ENCODE peak calls at places on chromosomes 1 and 21, in eight cellular contexts. P is MM.1S, G is SK-N-SH, T is neural progenitor cell, I is GM23248, R is GM23338, K is HCT116, A is PC-3. Q is an unnamed sample. For H3K27me3, the result is how much of the 10 kb centered on the place peaks cover.

GRCh38 chr1:9249534-9250335 is 15.2 kb downstream of the H6PD start:
- DNase-seq in P (peak), G (peak), T (peak), I (peak), R (peak), K (no peak), A (peak), Q (peak)

GRCh38 chr1:77308889-77309621 is 27.2 kb downstream of the AK5 start:
- DNase-seq in P (no peak), G (no peak), T (no peak), I (no peak), R (no peak), K (no peak), A (no peak), Q (no peak)

GRCh38 chr1:244735404-244735803 is 82.5 kb downstream of the DESI2 start:
- DNase-seq in P (no peak), G (no peak), T (no peak), I (no peak), R (peak), K (no peak), A (no peak), Q (no peak)

GRCh38 chr1:2413495-2414296 is 1.3 kb upstream of the PEX10 start:
- DNase-seq in P (peak), G (no peak), T (peak), I (no peak), R (peak), K (no peak), A (peak), Q (no peak)

GRCh38 chr1:245459621-245460020 is 304.8 kb downstream of the KIF26B start:
- DNase-seq in P (no peak), G (no peak), T (no peak), I (no peak), R (no peak), K (no peak), A (no peak), Q (no peak)

GRCh38 chr1:2412773-2413494 is 570 bp upstream of the PEX10 start:
- DNase-seq in P (no peak), G (peak), T (peak), I (peak), R (no peak), K (no peak), A (peak), Q (peak)

GRCh38 chr1:74690909-74691308 is 17.3 kb upstream of the ERICH3 start:
- DNase-seq in P (no peak), G (no peak), T (no peak), I (no peak), R (no peak), K (no peak), A (no peak), Q (no peak)

GRCh38 chr1:230407351-230407750 is 18.8 kb downstream of the PGBD5 start:
- DNase-seq in P (no peak), G (no peak), T (no peak), I (peak), R (no peak), K (no peak), A (peak), Q (no peak)

GRCh38 chr1:33273402-33273801 is 17.1 kb downstream of the ZNF362 start:
- DNase-seq in P (no peak), G (no peak), T (no peak), I (no peak), R (no peak), K (no peak), A (no peak), Q (no peak)

GRCh38 chr1:153483776-153484175 is 23.3 kb upstream of the S100A7 start:
- DNase-seq in P (peak), G (no peak), T (peak), I (no peak), R (peak), K (no peak), A (peak), Q (no peak)

GRCh38 chr1:9385801-9386573 is 93.3 kb downstream of the SPSB1 start:
- DNase-seq in P (no peak), G (no peak), T (no peak), I (no peak), R (no peak), K (no peak), A (no peak), Q (no peak)

GRCh38 chr1:183103577-183103976 is 80.4 kb downstream of the LAMC1 start:
- DNase-seq in P (no peak), G (no peak), T (no peak), I (no peak), R (no peak), K (no peak), A (no peak), Q (no peak)

GRCh38 chr1:221994939-221995338 is 253.1 kb upstream of the DUSP10 start:
- DNase-seq in P (no peak), G (no peak), T (no peak), I (peak), R (no peak), K (no peak), A (no peak), Q (no peak)

GRCh38 chr1:173383341-173383740 is 93.8 kb upstream of the PRDX6 start:
- DNase-seq in P (no peak), G (no peak), T (no peak), I (peak), R (no peak), K (no peak), A (no peak), Q (no peak)

GRCh38 chr1:6603851-6604558 is 1.3 kb upstream of the KLHL21 start:
- DNase-seq in P (no peak), G (no peak), T (peak), I (peak), R (peak), K (no peak), A (peak), Q (peak)

GRCh38 chr1:88800382-88801051 is 90.8 kb downstream of the GTF2B start:
- DNase-seq in P (peak), G (peak), T (peak), I (peak), R (peak), K (no peak), A (peak), Q (peak)

GRCh38 chr1:14561014-14561693 is 37.3 kb upstream of the KAZN start:
- DNase-seq in P (no peak), G (no peak), T (no peak), I (peak), R (no peak), K (no peak), A (peak), Q (no peak)

GRCh38 chr1:192903142-192903541 is 94.3 kb downstream of the RGS2 start:
- DNase-seq in P (no peak), G (no peak), T (no peak), I (no peak), R (no peak), K (no peak), A (no peak), Q (no peak)

GRCh38 chr21:46605759-46606426 is 1.0 kb upstream of the S100B start:
- DNase-seq in P (no peak), G (no peak), T (no peak), I (no peak), R (no peak), K (no peak), A (no peak), Q (no peak)

GRCh38 chr1:22051607-22052114 is 848 bp upstream of the CDC42 start:
- DNase-seq in P (no peak), G (no peak), T (no peak), I (no peak), R (no peak), K (no peak), A (no peak), Q (no peak)

GRCh38 chr1:228370941-228371740 is 35.5 kb downstream of the TRIM11 start:
- DNase-seq in P (no peak), G (no peak), T (no peak), I (no peak), R (no peak), K (no peak), A (peak), Q (no peak)

GRCh38 chr1:197146108-197147095 is at the start of gene ASPM:
- DNase-seq in P (peak), G (peak), T (peak), I (peak), R (peak), K (peak), A (peak), Q (peak)

GRCh38 chr1:236753554-236753953 is 41.5 kb upstream of the MTR start:
- DNase-seq in P (peak), G (peak), T (peak), I (peak), R (peak), K (peak), A (peak), Q (peak)

GRCh38 chr1:155307247-155307740 is 1.4 kb upstream of the FDPS start:
- DNase-seq in P (peak), G (no peak), T (peak), I (peak), R (peak), K (no peak), A (peak), Q (peak)
- H3K4me2 ChIP-seq in P (no peak), G (no peak), T (no peak), I (no peak), R (peak), K (peak), A (no peak), Q (peak)

DNA sequence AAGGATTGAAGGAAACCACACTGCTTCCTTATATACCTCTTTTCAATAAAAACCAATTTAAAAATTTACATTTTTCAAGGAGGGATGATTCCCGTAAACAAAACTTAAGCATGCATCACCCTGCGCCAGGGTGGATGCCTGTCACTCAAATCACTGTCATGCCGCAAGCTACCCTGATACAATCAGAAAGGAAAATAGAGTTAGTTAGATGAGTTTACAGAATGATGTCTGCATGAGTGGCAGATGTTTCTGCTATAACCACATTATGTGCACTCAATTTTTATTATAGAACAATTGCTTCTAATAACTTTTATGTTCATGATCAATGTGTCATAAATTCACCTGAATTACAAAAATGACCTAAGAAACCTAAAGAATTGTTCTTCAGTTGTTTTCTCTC is 123.4 kb upstream of the ADGRL4 start:
- DNase-seq in P (no peak), G (peak), T (no peak), I (no peak), R (no peak), K (no peak), A (no peak), Q (no peak)
- H3K27me3 ChIP-seq in P (under half), G (under half), T (under half), I (under half), R (under half), K (under half), A (under half), Q (under half)

GRCh38 chr21:37877171-37877570 is 39.1 kb downstream of the KCNJ6 start:
- DNase-seq in P (no peak), G (no peak), T (no peak), I (peak), R (no peak), K (no peak), A (peak), Q (no peak)
- TF ChIP-seq EZH2phosphoT487 in P (no peak), G (no peak), T (no peak), I (no peak), R (no peak), K (no peak), A (no peak), Q (no peak)

GRCh38 chr1:27435566-27436203 is 43.3 kb downstream of the GPR3 start:
- DNase-seq in P (peak), G (no peak), T (no peak), I (peak), R (no peak), K (no peak), A (no peak), Q (no peak)

GRCh38 chr1:27439150-27439549 is 46.7 kb downstream of the GPR3 start:
- DNase-seq in P (no peak), G (no peak), T (no peak), I (no peak), R (no peak), K (no peak), A (no peak), Q (no peak)

GRCh38 chr1:27430903-27431653 is 38.7 kb downstream of the GPR3 start:
- DNase-seq in P (peak), G (no peak), T (no peak), I (peak), R (no peak), K (no peak), A (peak), Q (no peak)

GRCh38 chr1:27438621-27439061 is 46.2 kb downstream of the GPR3 start:
- DNase-seq in P (peak), G (no peak), T (no peak), I (peak), R (no peak), K (no peak), A (no peak), Q (no peak)

GRCh38 chr1:27436204-27437159 is 44.1 kb downstream of the GPR3 start:
- DNase-seq in P (peak), G (no peak), T (no peak), I (peak), R (no peak), K (peak), A (peak), Q (peak)
- H3K4me2 ChIP-seq in P (peak), G (peak), T (peak), I (peak), R (peak), K (peak), A (peak), Q (peak)

DNA sequence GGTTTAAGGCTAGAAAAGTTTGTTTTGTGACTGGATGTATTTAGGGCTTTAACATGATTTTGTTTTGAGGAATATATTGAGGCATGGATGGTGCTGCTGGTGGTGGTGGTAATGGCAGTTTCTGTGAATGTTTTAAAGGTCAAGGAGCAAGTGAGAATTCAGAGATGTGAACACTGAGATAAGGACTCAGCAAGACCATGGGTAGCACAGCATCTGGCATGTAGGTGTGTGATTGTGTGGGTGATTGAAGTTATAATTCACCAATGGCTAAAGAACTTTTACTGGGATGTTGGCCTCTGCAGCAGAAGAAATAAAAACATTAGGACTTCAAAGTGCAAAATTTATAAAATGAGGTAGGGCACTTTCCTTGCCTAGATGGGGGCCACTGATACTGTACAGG is 65.9 kb downstream of the MACF1 start:
- DNase-seq in P (no peak), G (no peak), T (no peak), I (no peak), R (no peak), K (no peak), A (no peak), Q (no peak)
- H3K27me3 ChIP-seq in P (under half), G (under half), T (under half), I (under half), R (under half), K (under half), A (under half), Q (under half)

DNA sequence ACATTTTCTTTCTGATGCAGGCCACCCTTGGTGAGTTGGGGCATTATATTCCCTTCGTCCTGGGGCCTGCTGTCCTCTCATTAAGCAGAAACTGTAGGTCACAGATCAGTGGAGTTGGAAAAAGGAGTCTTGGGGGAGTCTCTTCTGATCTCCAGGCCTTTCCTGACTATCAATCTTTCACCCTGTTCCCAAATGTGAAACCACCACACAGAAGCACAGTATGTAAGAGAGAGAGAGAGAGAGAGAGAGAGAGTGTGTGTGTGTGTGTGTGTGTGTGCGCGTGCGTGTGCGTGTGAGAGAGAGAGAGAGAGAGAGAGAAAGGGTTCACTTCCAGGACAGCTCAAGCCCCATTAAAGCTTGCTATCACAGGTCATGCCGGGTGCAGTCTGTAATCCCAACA is 1.5 kb upstream of the TTC24 start:
- DNase-seq in P (no peak), G (no peak), T (no peak), I (no peak), R (no peak), K (no peak), A (no peak), Q (no peak)
- TF ChIP-seq EZH2phosphoT487 in P (no peak), G (no peak), T (no peak), I (no peak), R (no peak), K (no peak), A (no peak), Q (no peak)

GRCh38 chr1:97353094-97353493 is 567.7 kb downstream of the DPYD start:
- DNase-seq in P (no peak), G (no peak), T (peak), I (no peak), R (no peak), K (no peak), A (no peak), Q (no peak)

GRCh38 chr1:97351846-97352245 is 569.0 kb downstream of the DPYD start:
- DNase-seq in P (no peak), G (no peak), T (no peak), I (no peak), R (no peak), K (no peak), A (no peak), Q (no peak)

GRCh38 chr1:97350241-97350640 is 570.6 kb downstream of the DPYD start:
- DNase-seq in P (no peak), G (no peak), T (no peak), I (peak), R (no peak), K (no peak), A (no peak), Q (no peak)

GRCh38 chr1:97348599-97349265 is 572.1 kb downstream of the DPYD start:
- DNase-seq in P (no peak), G (no peak), T (no peak), I (no peak), R (no peak), K (no peak), A (no peak), Q (no peak)

DNA sequence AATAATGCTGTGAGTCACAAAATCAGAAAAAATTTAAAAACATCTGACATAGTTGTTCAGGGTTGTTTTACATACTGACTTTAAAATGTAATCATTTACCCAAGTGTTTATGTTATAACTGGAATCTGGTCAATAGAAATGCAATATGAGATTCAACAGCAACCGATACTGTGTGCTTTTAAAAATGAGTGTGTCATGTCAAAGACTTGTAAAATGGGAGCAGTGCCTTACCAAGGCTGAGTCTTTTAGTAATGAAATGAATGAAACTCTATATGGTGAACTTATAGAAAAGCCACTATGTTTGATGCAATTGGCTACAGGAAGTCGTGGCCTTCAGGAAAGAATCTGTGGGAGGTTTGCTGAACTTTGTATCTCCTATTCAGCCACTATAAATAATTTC is 570.2 kb downstream of the DPYD start:
- DNase-seq in P (no peak), G (no peak), T (no peak), I (no peak), R (no peak), K (no peak), A (peak), Q (no peak)
- H3K4me2 ChIP-seq in P (no peak), G (no peak), T (no peak), I (peak), R (no peak), K (no peak), A (no peak), Q (no peak)

Q was measured in hepatocyte.